ENCODE peak calls at places on chromosomes 16 and 17, in seven cellular contexts. K is RPMI7951; I is DMS79 treated with DMSO at 0.1 percent for 48 hours; Z is Kasumi-1; B is immature natural killer cell; R is fibroblast of pulmonary artery; N is activated T-helper 9 cell treated with anti-CD3 and anti-CD28 coated beads, Interleukin-2, amount 50 U/mL, for 16 hours. H is an unnamed sample.

GRCh38 chr17:77948690-77949114 is 9.8 kb upstream of the TNRC6C start:
- DNase-seq in K (peak), I (no peak), Z (no peak), B (no peak), R (peak), N (no peak), H (peak)

GRCh38 chr16:66414891-66415290 is 12.2 kb upstream of the BEAN1 start:
- DNase-seq in K (peak), I (no peak), Z (no peak), B (no peak), R (no peak), N (no peak), H (no peak)

GRCh38 chr16:20259549-20259948 is 67.8 kb downstream of the GP2 start:
- DNase-seq in K (no peak), I (no peak), Z (no peak), B (no peak), R (no peak), N (no peak), H (no peak)

GRCh38 chr16:64362193-64362592 is 759.7 kb downstream of the CDH11 start:
- DNase-seq in K (peak), I (no peak), Z (no peak), B (no peak), R (peak), N (no peak), H (peak)

GRCh38 chr17:2996938-2997670 is 66.3 kb downstream of the OR1D5 start:
- DNase-seq in K (no peak), I (no peak), Z (no peak), B (no peak), R (no peak), N (no peak), H (peak)

GRCh38 chr17:12624221-12624620 is 41.5 kb upstream of the MYOCD start:
- DNase-seq in K (no peak), I (no peak), Z (no peak), B (no peak), R (peak), N (no peak), H (no peak)

GRCh38 chr17:82589851-82590180 is 58.4 kb downstream of the WDR45B start:
- DNase-seq in K (no peak), I (no peak), Z (no peak), B (no peak), R (no peak), N (no peak), H (no peak)

GRCh38 chr17:79892457-79893236 is 53.4 kb upstream of the CBX4 start:
- DNase-seq in K (no peak), I (peak), Z (no peak), B (no peak), R (no peak), N (no peak), H (no peak)

GRCh38 chr17:79232957-79233356 is 158.3 kb downstream of the ENGASE start:
- DNase-seq in K (no peak), I (no peak), Z (no peak), B (no peak), R (no peak), N (no peak), H (no peak)

GRCh38 chr16:15521758-15522509 is 87.5 kb downstream of the BMERB1 start:
- DNase-seq in K (no peak), I (peak), Z (no peak), B (no peak), R (peak), N (no peak), H (no peak)

GRCh38 chr17:4142107-4142900 is 526 bp downstream of the ZZEF1 start:
- DNase-seq in K (peak), I (no peak), Z (no peak), B (no peak), R (peak), N (peak), H (peak)

GRCh38 chr17:46878055-46878454 is 26.7 kb downstream of the WNT9B start:
- DNase-seq in K (no peak), I (no peak), Z (no peak), B (no peak), R (no peak), N (no peak), H (no peak)

GRCh38 chr16:87584975-87585374 is 17.3 kb upstream of the JPH3 start:
- DNase-seq in K (no peak), I (no peak), Z (no peak), B (no peak), R (no peak), N (no peak), H (no peak)